ENCODE peak calls at places on chromosomes 16 and 17, in six cellular contexts. One of them, this sample, is unnamed.

GRCh38 chr17:11853321-11854151 is 143.7 kb downstream of the ZNF18 start:
- DNase-seq in AG04450: no peak
- DNase-seq in Peyer's patch: no peak
- DNase-seq in esophagus squamous epithelium: no peak
- DNase-seq in upper lobe of right lung: no peak
- DNase-seq in uterus: no peak
- DNase-seq in this sample: peak; percentile 22

GRCh38 chr17:6775871-6776405 is at the start of gene FBXO39:
- DNase-seq in AG04450: no peak
- DNase-seq in Peyer's patch: no peak
- DNase-seq in esophagus squamous epithelium: no peak
- DNase-seq in upper lobe of right lung: peak; percentile 68
- DNase-seq in uterus: no peak
- DNase-seq in this sample: no peak

GRCh38 chr16:78535098-78535497 is 435.6 kb downstream of the WWOX start:
- DNase-seq in AG04450: no peak
- DNase-seq in Peyer's patch: no peak
- DNase-seq in esophagus squamous epithelium: no peak
- DNase-seq in upper lobe of right lung: no peak
- DNase-seq in uterus: no peak
- DNase-seq in this sample: no peak

GRCh38 chr16:89410322-89410721 is 80.0 kb downstream of the ANKRD11 start:
- DNase-seq in AG04450: no peak
- DNase-seq in Peyer's patch: no peak
- DNase-seq in esophagus squamous epithelium: no peak
- DNase-seq in upper lobe of right lung: no peak
- DNase-seq in uterus: no peak
- DNase-seq in this sample: no peak

GRCh38 chr16:9054460-9054859 is 37.0 kb upstream of the HAPSTR1 start:
- DNase-seq in AG04450: no peak
- DNase-seq in Peyer's patch: no peak
- DNase-seq in esophagus squamous epithelium: no peak
- DNase-seq in upper lobe of right lung: no peak
- DNase-seq in uterus: no peak
- DNase-seq in this sample: no peak

GRCh38 chr16:48384305-48384981 is 770 bp downstream of the SIAH1 start:
- DNase-seq in AG04450: no peak
- DNase-seq in Peyer's patch: peak; percentile 74
- DNase-seq in esophagus squamous epithelium: no peak
- DNase-seq in upper lobe of right lung: peak; percentile 85
- DNase-seq in uterus: peak; percentile 44
- DNase-seq in this sample: peak; percentile 50

GRCh38 chr16:75080205-75081029 is 36.2 kb downstream of the LDHD start:
- DNase-seq in AG04450: peak; percentile 60
- DNase-seq in Peyer's patch: no peak
- DNase-seq in esophagus squamous epithelium: no peak
- DNase-seq in upper lobe of right lung: no peak
- DNase-seq in uterus: no peak
- DNase-seq in this sample: no peak

GRCh38 chr17:14428640-14429029 is 127.8 kb downstream of the HS3ST3B1 start:
- DNase-seq in AG04450: no peak
- DNase-seq in Peyer's patch: peak; percentile 62
- DNase-seq in esophagus squamous epithelium: no peak
- DNase-seq in upper lobe of right lung: no peak
- DNase-seq in uterus: no peak
- DNase-seq in this sample: no peak

GRCh38 chr16:49282690-49283375 is 1.2 kb upstream of the CBLN1 start:
- DNase-seq in AG04450: no peak
- DNase-seq in Peyer's patch: no peak
- DNase-seq in esophagus squamous epithelium: no peak
- DNase-seq in upper lobe of right lung: no peak
- DNase-seq in uterus: no peak
- DNase-seq in this sample: no peak

GRCh38 chr17:42171831-42172230 is 9.1 kb downstream of the KCNH4 start:
- DNase-seq in AG04450: no peak
- DNase-seq in Peyer's patch: no peak
- DNase-seq in esophagus squamous epithelium: no peak
- DNase-seq in upper lobe of right lung: no peak
- DNase-seq in uterus: no peak
- DNase-seq in this sample: no peak

GRCh38 chr16:82675300-82675699 is 48.5 kb downstream of the CDH13 start:
- DNase-seq in AG04450: no peak
- DNase-seq in Peyer's patch: no peak
- DNase-seq in esophagus squamous epithelium: no peak
- DNase-seq in upper lobe of right lung: no peak
- DNase-seq in uterus: no peak
- DNase-seq in this sample: no peak

GRCh38 chr17:4900231-4901107 is 1.1 kb downstream of the C17orf107 start:
- DNase-seq in AG04450: no peak
- DNase-seq in Peyer's patch: peak; percentile 77
- DNase-seq in esophagus squamous epithelium: no peak
- DNase-seq in upper lobe of right lung: peak; percentile 75
- DNase-seq in uterus: no peak
- DNase-seq in this sample: no peak
- H3K4me3 ChIP-seq in AG04450: no peak overlapping the region
- H3K4me3 ChIP-seq in Peyer's patch: peak overlapping the region; percentile 65
- H3K4me3 ChIP-seq in esophagus squamous epithelium: peak overlapping the region; percentile 8
- H3K4me3 ChIP-seq in upper lobe of right lung: peak overlapping the region; percentile 53
- H3K4me3 ChIP-seq in uterus: no peak overlapping the region
- H3K4me3 ChIP-seq in this sample: peak overlapping the region; percentile 61

GRCh38 chr16:80231118-80231515 is 309.7 kb upstream of the DYNLRB2 start:
- DNase-seq in AG04450: no peak
- DNase-seq in Peyer's patch: no peak
- DNase-seq in esophagus squamous epithelium: no peak
- DNase-seq in upper lobe of right lung: no peak
- DNase-seq in uterus: no peak
- DNase-seq in this sample: no peak
- H3K27ac ChIP-seq in AG04450: no peak overlapping the region
- H3K27ac ChIP-seq in Peyer's patch: no peak overlapping the region
- H3K27ac ChIP-seq in esophagus squamous epithelium: peak overlapping the region; percentile 44
- H3K27ac ChIP-seq in upper lobe of right lung: no peak overlapping the region
- H3K27ac ChIP-seq in uterus: no peak overlapping the region
- H3K27ac ChIP-seq in this sample: no peak overlapping the region

GRCh38 chr17:5580367-5580766 is 3.9 kb downstream of the NLRP1 start:
- DNase-seq in AG04450: no peak
- DNase-seq in Peyer's patch: no peak
- DNase-seq in esophagus squamous epithelium: no peak
- DNase-seq in upper lobe of right lung: no peak
- DNase-seq in uterus: no peak
- DNase-seq in this sample: no peak
- H3K4me3 ChIP-seq in AG04450: no peak overlapping the region
- H3K4me3 ChIP-seq in Peyer's patch: no peak overlapping the region
- H3K4me3 ChIP-seq in esophagus squamous epithelium: no peak overlapping the region
- H3K4me3 ChIP-seq in upper lobe of right lung: no peak overlapping the region
- H3K4me3 ChIP-seq in uterus: no peak overlapping the region
- H3K4me3 ChIP-seq in this sample: no peak overlapping the region

GRCh38 chr17:16989230-16989952 is 17.5 kb upstream of the TNFRSF13B start:
- DNase-seq in AG04450: no peak
- DNase-seq in Peyer's patch: peak; percentile 84
- DNase-seq in esophagus squamous epithelium: no peak
- DNase-seq in upper lobe of right lung: no peak
- DNase-seq in uterus: no peak
- DNase-seq in this sample: no peak
- H3K27ac ChIP-seq in AG04450: no peak overlapping the region
- H3K27ac ChIP-seq in Peyer's patch: peak overlapping the region; percentile 60
- H3K27ac ChIP-seq in esophagus squamous epithelium: no peak overlapping the region
- H3K27ac ChIP-seq in upper lobe of right lung: peak overlapping the region; percentile 47
- H3K27ac ChIP-seq in uterus: no peak overlapping the region
- H3K27ac ChIP-seq in this sample: peak overlapping the region; percentile 51

GRCh38 chr16:2825899-2826298 is 4.2 kb upstream of the ZG16B start:
- DNase-seq in AG04450: no peak
- DNase-seq in Peyer's patch: peak; percentile 35
- DNase-seq in esophagus squamous epithelium: no peak
- DNase-seq in upper lobe of right lung: peak; percentile 57
- DNase-seq in uterus: no peak
- DNase-seq in this sample: no peak
- H3K4me3 ChIP-seq in AG04450: no peak overlapping the region
- H3K4me3 ChIP-seq in Peyer's patch: no peak overlapping the region
- H3K4me3 ChIP-seq in esophagus squamous epithelium: no peak overlapping the region
- H3K4me3 ChIP-seq in upper lobe of right lung: no peak overlapping the region
- H3K4me3 ChIP-seq in uterus: no peak overlapping the region
- H3K4me3 ChIP-seq in this sample: no peak overlapping the region

DNA sequence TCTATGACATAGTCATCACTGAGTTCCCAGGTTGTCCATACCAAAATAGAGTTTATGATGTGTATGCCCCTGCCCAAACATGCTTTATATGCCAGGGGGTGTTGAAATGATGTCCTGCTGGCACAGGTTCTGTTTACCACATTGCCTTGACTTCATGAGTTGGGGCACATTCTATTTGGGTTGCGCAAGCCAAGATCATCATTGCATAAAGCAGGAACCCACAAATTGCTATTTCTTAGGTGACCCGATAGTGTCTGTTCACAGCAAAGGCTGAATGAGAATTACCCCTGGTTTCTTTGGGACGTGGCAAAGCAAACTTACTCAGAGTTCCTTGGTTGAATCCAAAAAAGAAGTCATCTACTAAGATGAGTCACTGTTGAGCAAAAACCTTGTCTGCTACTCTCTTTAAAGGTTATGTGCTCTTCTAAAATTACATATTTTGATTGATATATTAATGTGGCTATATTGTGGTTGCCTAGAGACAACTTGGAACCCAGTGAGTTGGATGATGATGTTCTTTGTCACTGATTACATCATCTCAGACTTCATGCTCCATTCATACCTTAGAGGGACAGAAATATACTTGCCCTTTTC is 912.6 kb upstream of the SOX9 start:
- DNase-seq in AG04450: no peak
- DNase-seq in Peyer's patch: no peak
- DNase-seq in esophagus squamous epithelium: no peak
- DNase-seq in upper lobe of right lung: no peak
- DNase-seq in uterus: no peak
- DNase-seq in this sample: no peak
- H3K27ac ChIP-seq in AG04450: no peak overlapping the region
- H3K27ac ChIP-seq in Peyer's patch: no peak overlapping the region
- H3K27ac ChIP-seq in esophagus squamous epithelium: no peak overlapping the region
- H3K27ac ChIP-seq in upper lobe of right lung: no peak overlapping the region
- H3K27ac ChIP-seq in uterus: no peak overlapping the region
- H3K27ac ChIP-seq in this sample: no peak overlapping the region

GRCh38 chr16:21626659-21627277 is 25.6 kb downstream of the IGSF6 start:
- DNase-seq in AG04450: peak; percentile 42
- DNase-seq in Peyer's patch: no peak
- DNase-seq in esophagus squamous epithelium: no peak
- DNase-seq in upper lobe of right lung: no peak
- DNase-seq in uterus: peak; percentile 85
- DNase-seq in this sample: no peak
- H3K4me3 ChIP-seq in AG04450: no peak overlapping the region
- H3K4me3 ChIP-seq in Peyer's patch: no peak overlapping the region
- H3K4me3 ChIP-seq in esophagus squamous epithelium: no peak overlapping the region
- H3K4me3 ChIP-seq in upper lobe of right lung: no peak overlapping the region
- H3K4me3 ChIP-seq in uterus: no peak overlapping the region
- H3K4me3 ChIP-seq in this sample: no peak overlapping the region

DNA sequence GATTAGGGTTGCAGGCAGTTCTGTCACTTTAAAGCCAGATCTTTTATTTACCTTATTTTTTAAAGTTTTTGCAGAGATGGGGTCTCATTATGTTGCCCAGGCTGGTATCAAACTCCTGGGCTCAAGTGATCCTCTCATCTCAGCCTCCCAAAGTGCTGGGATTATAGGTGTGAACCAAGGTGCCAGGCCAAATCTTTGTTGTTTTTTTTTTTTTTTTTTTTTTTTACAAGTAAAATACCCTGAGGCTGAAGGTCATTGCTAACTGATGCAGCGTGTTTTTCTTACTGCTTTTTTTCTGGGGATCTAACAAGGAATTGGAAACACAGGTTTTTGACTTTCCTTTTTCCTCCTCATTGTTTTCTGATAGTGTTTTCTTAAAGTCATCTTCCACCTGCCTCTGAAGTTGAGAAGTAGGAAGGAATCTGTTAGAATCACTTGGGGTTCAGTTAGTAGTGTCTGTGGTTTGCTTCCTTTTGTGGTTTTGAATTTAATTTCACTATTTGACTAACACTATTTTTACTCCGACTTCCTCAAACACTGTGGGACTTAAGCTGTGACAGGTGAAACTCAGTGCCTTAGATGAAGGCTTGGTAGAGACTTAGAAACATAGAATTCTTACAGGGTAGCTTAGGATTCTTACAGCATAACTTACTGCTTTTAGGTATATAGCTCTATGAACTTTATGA is 22.2 kb downstream of the CLTC start:
- DNase-seq in AG04450: no peak
- DNase-seq in Peyer's patch: no peak
- DNase-seq in esophagus squamous epithelium: no peak
- DNase-seq in upper lobe of right lung: no peak
- DNase-seq in uterus: no peak
- DNase-seq in this sample: no peak
- H3K27ac ChIP-seq in AG04450: no peak overlapping the region
- H3K27ac ChIP-seq in Peyer's patch: no peak overlapping the region
- H3K27ac ChIP-seq in esophagus squamous epithelium: no peak overlapping the region
- H3K27ac ChIP-seq in upper lobe of right lung: no peak overlapping the region
- H3K27ac ChIP-seq in uterus: no peak overlapping the region
- H3K27ac ChIP-seq in this sample: no peak overlapping the region

GRCh38 chr17:29623283-29623647 is 553 bp upstream of the CORO6 start:
- DNase-seq in AG04450: no peak
- DNase-seq in Peyer's patch: no peak
- DNase-seq in esophagus squamous epithelium: no peak
- DNase-seq in upper lobe of right lung: no peak
- DNase-seq in uterus: no peak
- DNase-seq in this sample: no peak
- H3K4me3 ChIP-seq in AG04450: peak overlapping the region; percentile 77
- H3K4me3 ChIP-seq in Peyer's patch: peak overlapping the region; percentile 66
- H3K4me3 ChIP-seq in esophagus squamous epithelium: peak overlapping the region; percentile 69
- H3K4me3 ChIP-seq in upper lobe of right lung: peak overlapping the region; percentile 76
- H3K4me3 ChIP-seq in uterus: peak overlapping the region; percentile 56
- H3K4me3 ChIP-seq in this sample: peak overlapping the region; percentile 74